ENCODE peak calls at places on chromosome 19, in eight cellular contexts. F is uterus; W is ovary; S is K562; J is mammary epithelial cell; V is CD8-positive, alpha-beta memory T cell; T is neuronal stem cell; Y is thoracic aorta. A is an unnamed sample.

GRCh38 chr19:51687791-51688664 is 5.1 kb upstream of the SPACA6 start:
- DNase-seq in F (peak; percentile 63), W (peak; percentile 77), S (peak; percentile 48), J (peak; percentile 70), V (no peak), T (no peak), Y (peak; percentile 28), A (peak; percentile 21)

GRCh38 chr19:49718991-49719390 is 28.1 kb downstream of the CPT1C start:
- DNase-seq in F (no peak), W (no peak), S (no peak), J (no peak), V (no peak), T (no peak), Y (no peak), A (no peak)

GRCh38 chr19:28468701-28469459 is 744.1 kb downstream of the UQCRFS1 start:
- DNase-seq in F (no peak), W (no peak), S (no peak), J (no peak), V (no peak), T (no peak), Y (no peak), A (no peak)

GRCh38 chr19:1132625-1133383 is 29.0 kb downstream of the GPX4 start:
- DNase-seq in F (no peak), W (peak; percentile 54), S (no peak), J (no peak), V (peak; percentile 36), T (no peak), Y (no peak), A (no peak)

GRCh38 chr19:2578911-2579677 is 103.2 kb downstream of the GADD45B start:
- DNase-seq in F (peak; percentile 88), W (peak; percentile 88), S (peak; percentile 67), J (peak; percentile 69), V (peak; percentile 52), T (peak; percentile 83), Y (peak; percentile 70), A (peak; percentile 87)

GRCh38 chr19:5143471-5144411 is 174.8 kb downstream of the KDM4B start:
- DNase-seq in F (no peak), W (peak; percentile 24), S (no peak), J (no peak), V (peak; percentile 48), T (no peak), Y (no peak), A (no peak)

GRCh38 chr19:49933643-49934042 is 4.3 kb upstream of the NUP62 start:
- DNase-seq in F (no peak), W (no peak), S (no peak), J (no peak), V (no peak), T (no peak), Y (no peak), A (no peak)

GRCh38 chr19:1882089-1882785 is 3.1 kb downstream of the ABHD17A start:
- DNase-seq in F (no peak), W (peak; percentile 34), S (no peak), J (no peak), V (peak; percentile 92), T (no peak), Y (no peak), A (no peak)

GRCh38 chr19:4415352-4415751 is 12.9 kb downstream of the CHAF1A start:
- DNase-seq in F (no peak), W (no peak), S (no peak), J (no peak), V (no peak), T (no peak), Y (no peak), A (peak; percentile 33)

GRCh38 chr19:7386308-7386707 is 37.6 kb downstream of the ARHGEF18 start:
- DNase-seq in F (no peak), W (no peak), S (no peak), J (no peak), V (no peak), T (no peak), Y (no peak), A (no peak)

GRCh38 chr19:2149980-2150793 is 1.2 kb downstream of the AP3D1 start:
- DNase-seq in F (no peak), W (no peak), S (no peak), J (peak; percentile 41), V (peak; percentile 12), T (no peak), Y (no peak), A (no peak)

GRCh38 chr19:1568320-1569019 is at the start of gene MEX3D:
- DNase-seq in F (peak; percentile 67), W (peak; percentile 84), S (peak; percentile 98), J (peak; percentile 68), V (peak; percentile 79), T (peak; percentile 78), Y (no peak), A (peak; percentile 84)

DNA sequence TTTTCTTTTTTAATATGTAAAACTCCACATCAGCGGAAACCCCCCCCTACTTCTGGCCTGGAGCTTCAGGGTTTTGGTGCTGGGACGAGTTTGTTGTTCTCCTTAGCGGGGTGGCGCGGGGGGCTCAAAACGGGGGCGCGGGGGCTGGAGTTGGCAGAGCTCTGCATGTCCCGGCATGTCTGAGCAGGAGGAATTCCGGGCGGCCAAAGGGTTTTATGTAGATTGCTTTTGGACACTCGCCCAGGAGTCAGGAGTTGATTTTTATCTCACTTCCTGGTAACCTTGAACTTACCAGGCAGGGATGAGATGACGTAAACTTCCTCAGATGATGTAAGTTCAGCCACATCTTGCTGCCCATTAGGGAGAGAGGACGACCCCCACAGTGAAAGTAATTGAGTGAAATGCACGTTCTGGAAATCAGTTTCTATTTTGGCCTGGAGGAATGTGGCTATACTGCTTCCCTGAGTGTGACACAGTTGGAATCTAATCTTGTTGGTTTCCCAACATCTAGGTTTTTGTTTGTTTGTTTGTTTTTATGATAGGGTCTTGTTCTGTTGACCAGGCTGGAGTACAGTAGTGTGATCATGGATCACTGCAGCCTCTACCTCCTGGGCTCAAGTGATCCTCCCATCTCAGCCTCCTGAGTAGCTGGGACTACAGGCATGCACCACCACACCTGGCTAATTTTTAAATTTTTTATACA is 21.0 kb upstream of the GDF15 start:
- DNase-seq in F (peak; percentile 92), W (peak; percentile 87), S (peak; percentile 56), J (peak; percentile 96), V (no peak), T (no peak), Y (peak; percentile 40), A (peak; percentile 96)
- H3K27ac ChIP-seq in F (peak overlapping the region; percentile 90), W (peak overlapping the region; percentile 95), S (peak overlapping the region; percentile 99), J (peak overlapping the region; percentile 80), V (peak overlapping the region; percentile 67), T (no peak overlapping the region), Y (peak overlapping the region; percentile 81), A (peak overlapping the region; percentile 94)

GRCh38 chr19:40285353-40286234 is 449 bp upstream of the AKT2 start:
- DNase-seq in F (peak; percentile 99), W (peak; percentile 97), S (peak; percentile 94), J (peak; percentile 99), V (peak; percentile 99), T (peak; percentile 99), Y (peak; percentile 94), A (peak; percentile 100)

GRCh38 chr19:40284251-40284500 is 969 bp downstream of the AKT2 start:
- DNase-seq in F (no peak), W (no peak), S (no peak), J (no peak), V (no peak), T (no peak), Y (no peak), A (no peak)

GRCh38 chr19:40286235-40286530 is 1.0 kb upstream of the AKT2 start:
- DNase-seq in F (no peak), W (no peak), S (no peak), J (no peak), V (no peak), T (no peak), Y (no peak), A (no peak)

GRCh38 chr19:40283414-40284250 is 1.5 kb downstream of the AKT2 start:
- DNase-seq in F (no peak), W (no peak), S (no peak), J (no peak), V (no peak), T (no peak), Y (no peak), A (no peak)

DNA sequence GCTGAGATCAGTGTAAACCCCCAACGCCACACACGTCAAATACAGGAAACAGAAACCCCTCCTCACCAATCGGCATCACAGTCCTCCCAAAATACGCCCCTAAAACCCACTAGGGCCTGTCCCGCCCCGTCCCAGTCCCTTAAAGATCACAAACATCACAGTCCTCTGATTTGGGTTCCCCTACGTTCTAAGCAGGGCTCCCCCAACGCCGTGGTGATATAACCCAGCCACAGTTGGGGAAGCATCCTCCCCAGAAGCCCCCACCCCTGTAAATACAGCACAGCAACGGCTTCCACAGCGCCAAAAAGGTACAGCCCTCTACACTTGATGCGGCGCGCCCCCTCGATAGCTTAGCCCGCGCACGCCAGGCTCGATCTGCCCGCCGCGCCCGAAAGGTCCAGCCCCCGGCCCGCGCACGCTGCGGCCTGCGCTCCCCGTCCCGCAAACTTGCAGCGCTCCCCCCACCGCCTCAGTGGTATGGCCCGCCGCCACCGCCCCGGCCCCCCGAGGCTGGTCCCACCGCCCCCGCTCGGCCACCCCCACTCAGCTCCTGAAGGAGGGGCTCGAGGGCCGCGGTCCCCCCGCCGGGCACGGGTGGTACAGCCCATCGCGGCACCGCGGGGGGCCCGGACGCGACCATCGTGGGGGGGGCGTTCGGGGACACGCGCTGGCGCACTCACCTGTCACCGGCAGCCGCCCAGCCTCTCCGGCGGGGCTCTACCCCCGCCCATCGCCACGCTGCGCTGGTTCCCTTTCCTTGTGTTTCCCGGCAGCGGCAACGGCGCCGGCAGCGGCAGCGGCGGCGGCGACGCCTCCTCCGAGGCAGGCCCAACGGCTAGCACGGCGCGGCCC is at the start of gene AKT2:
- DNase-seq in F (peak; percentile 64), W (peak; percentile 88), S (peak; percentile 95), J (peak; percentile 9), V (peak; percentile 90), T (peak; percentile 94), Y (no peak), A (peak; percentile 91)
- H3K4me1 ChIP-seq in F (peaks cover 39% of the 10 kb centered on the region), W (peaks cover 36% of the 10 kb centered on the region), S (peaks cover 36% of the 10 kb centered on the region), J (peaks cover 30% of the 10 kb centered on the region), V (peaks cover 51% of the 10 kb centered on the region), T (peaks cover 13% of the 10 kb centered on the region), Y (peaks cover 22% of the 10 kb centered on the region), A (peaks cover 55% of the 10 kb centered on the region)

GRCh38 chr19:41076286-41076685 is 12.0 kb upstream of the CYP2A13 start:
- DNase-seq in F (no peak), W (no peak), S (no peak), J (no peak), V (no peak), T (no peak), Y (no peak), A (no peak)
- H3K27ac ChIP-seq in F (no peak overlapping the region), W (no peak overlapping the region), S (no peak overlapping the region), J (no peak overlapping the region), V (no peak overlapping the region), T (no peak overlapping the region), Y (no peak overlapping the region), A (no peak overlapping the region)

DNA sequence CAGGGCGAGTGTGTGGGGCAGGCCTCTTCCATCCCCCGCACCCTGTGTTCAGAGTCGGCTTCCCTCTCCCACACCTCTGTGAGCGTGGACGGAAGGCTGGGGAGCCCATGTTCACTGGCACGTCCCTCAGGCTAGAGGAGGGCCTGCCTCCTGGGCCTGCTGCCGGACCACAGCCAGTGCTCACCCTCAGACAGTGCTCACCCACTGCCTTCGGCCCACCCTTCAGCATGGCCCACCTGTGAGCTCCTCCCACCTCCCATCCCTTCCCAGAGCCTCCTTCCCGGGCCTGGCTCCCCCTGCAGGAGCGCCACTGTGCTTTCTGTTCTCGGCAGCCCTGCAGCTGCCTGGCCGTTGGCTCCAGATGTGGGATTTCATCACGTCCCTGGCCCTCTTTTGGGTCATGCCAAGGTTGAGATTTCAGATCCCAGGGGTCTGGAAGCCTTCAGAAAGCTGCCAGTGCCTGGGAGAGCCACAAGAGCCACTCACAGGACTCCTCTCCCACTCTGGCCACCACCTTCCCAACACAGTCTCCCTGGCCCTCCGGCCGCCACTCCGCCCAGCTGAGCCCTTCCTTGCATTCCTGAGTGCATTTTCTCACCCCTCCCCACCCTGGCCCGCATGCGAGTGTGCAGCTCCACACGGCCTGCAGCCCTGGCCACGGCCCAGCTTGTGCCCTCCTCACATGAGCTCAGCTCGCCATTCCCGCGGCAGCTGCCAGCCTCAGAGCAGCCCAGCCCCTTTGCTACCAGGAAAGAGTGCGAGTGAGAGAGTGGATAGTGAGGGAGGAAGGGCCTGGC is 25.3 kb downstream of the CAPN12 start:
- DNase-seq in F (no peak), W (no peak), S (no peak), J (peak; percentile 68), V (no peak), T (no peak), Y (no peak), A (no peak)
- H3K4me1 ChIP-seq in F (peaks cover 5% of the 10 kb centered on the region), W (peaks cover 5% of the 10 kb centered on the region), S (peaks cover 40% of the 10 kb centered on the region), J (peaks cover 43% of the 10 kb centered on the region), V (no peaks in the 10 kb centered on the region), T (peaks cover 7% of the 10 kb centered on the region), Y (peaks cover 41% of the 10 kb centered on the region), A (no peaks in the 10 kb centered on the region)

A was measured in A673.